ENCODE peak calls at places on chromosomes 2 and 18, in four cellular contexts. X, Q, N and I are unnamed samples.

GRCh38 chr2:174892546-174892945 is 112.6 kb downstream of the CHN1 start:
- DNase-seq in X (no peak), N (no peak), Q (no peak), I (no peak)

GRCh38 chr2:225400060-225400511 is 576 bp downstream of the NYAP2 start:
- DNase-seq in N (no peak), X (no peak), Q (no peak), I (peak; percentile 8)

GRCh38 chr2:235135195-235135965 is 183.6 kb downstream of the SH3BP4 start:
- DNase-seq in X (no peak), N (no peak), Q (no peak), I (no peak)

GRCh38 chr2:120398051-120398960 is 52.4 kb downstream of the INHBB start:
- DNase-seq in N (peak; percentile 38), Q (peak; percentile 70), X (no peak), I (no peak)

GRCh38 chr2:53509827-53510785 is 257.5 kb upstream of the CHAC2 start:
- DNase-seq in Q (no peak), N (no peak), X (no peak), I (no peak)

GRCh38 chr2:118062048-118062447 is 26.2 kb upstream of the INSIG2 start:
- DNase-seq in Q (no peak), X (no peak), N (no peak), I (no peak)

GRCh38 chr2:42053791-42054656 is 6.2 kb downstream of the PKDCC start:
- DNase-seq in Q (no peak), N (peak; percentile 92), X (no peak), I (no peak)

GRCh38 chr18:56152547-56152946 is 485.8 kb downstream of the TXNL1 start:
- DNase-seq in N (no peak), Q (no peak), X (no peak), I (no peak)

GRCh38 chr2:138724296-138724695 is 55.9 kb downstream of the NXPH2 start:
- DNase-seq in Q (no peak), N (no peak), X (no peak), I (no peak)

GRCh38 chr2:95277246-95277906 is 3.1 kb downstream of the PROM2 start:
- DNase-seq in N (no peak), X (peak; percentile 23), Q (no peak), I (peak; percentile 74)

GRCh38 chr2:241894681-241895426 is 25.3 kb downstream of the RTP5 start:
- DNase-seq in Q (no peak), N (peak; percentile 69), X (no peak), I (no peak)

GRCh38 chr2:234373060-234373459 is 123.8 kb downstream of the ARL4C start:
- DNase-seq in Q (no peak), N (no peak), X (no peak), I (no peak)

GRCh38 chr2:191268596-191268995 is 23.4 kb downstream of the MYO1B start:
- DNase-seq in X (no peak), N (no peak), Q (no peak), I (no peak)

GRCh38 chr2:52594036-52594435 is 1173.6 kb upstream of the CHAC2 start:
- DNase-seq in X (no peak), Q (no peak), N (no peak), I (no peak)

GRCh38 chr2:96389728-96390127 is 54.2 kb downstream of the NCAPH start:
- DNase-seq in N (no peak), X (no peak), Q (no peak), I (no peak)

GRCh38 chr2:117523267-117523666 is 291.2 kb upstream of the DDX18 start:
- DNase-seq in X (no peak), N (no peak), Q (no peak), I (peak; percentile 86)

GRCh38 chr2:241768850-241769249 is 7.8 kb upstream of the GAL3ST2 start:
- DNase-seq in X (no peak), Q (no peak), N (peak; percentile 65), I (no peak)

GRCh38 chr2:15096873-15097272 is 464.3 kb downstream of the NBAS start:
- DNase-seq in Q (no peak), X (no peak), N (no peak), I (no peak)

GRCh38 chr2:14944562-14945346 is 312.2 kb downstream of the LRATD1 start:
- DNase-seq in N (no peak), Q (no peak), X (peak; percentile 29), I (peak; percentile 17)

GRCh38 chr2:160747771-160748170 is 254.2 kb upstream of the RBMS1 start:
- DNase-seq in N (no peak), X (no peak), Q (peak; percentile 53), I (no peak)

GRCh38 chr2:10812362-10813084 is at the start of gene PDIA6:
- DNase-seq in Q (peak; percentile 62), N (peak; percentile 98), X (peak; percentile 92), I (peak; percentile 77)

GRCh38 chr2:99420751-99421299 is 69.0 kb downstream of the REV1 start:
- DNase-seq in N (no peak), X (no peak), Q (no peak), I (no peak)

GRCh38 chr2:177265386-177265690 is 811 bp upstream of the NFE2L2 start:
- DNase-seq in Q (no peak), X (no peak), N (no peak), I (no peak)

GRCh38 chr2:66693007-66693965 is 258.4 kb downstream of the MEIS1 start:
- DNase-seq in N (no peak), Q (no peak), X (no peak), I (no peak)
- H3K4me3 ChIP-seq in N (no peak overlapping the region), Q (no peak overlapping the region), X (no peak overlapping the region), I (no peak overlapping the region)

GRCh38 chr2:216335252-216335651 is 37.0 kb downstream of the MARCHF4 start:
- DNase-seq in N (no peak), X (no peak), Q (no peak), I (no peak)
- TF ChIP-seq CTCF in N (no peak), X (no peak), Q (no peak), I (no peak)

DNA sequence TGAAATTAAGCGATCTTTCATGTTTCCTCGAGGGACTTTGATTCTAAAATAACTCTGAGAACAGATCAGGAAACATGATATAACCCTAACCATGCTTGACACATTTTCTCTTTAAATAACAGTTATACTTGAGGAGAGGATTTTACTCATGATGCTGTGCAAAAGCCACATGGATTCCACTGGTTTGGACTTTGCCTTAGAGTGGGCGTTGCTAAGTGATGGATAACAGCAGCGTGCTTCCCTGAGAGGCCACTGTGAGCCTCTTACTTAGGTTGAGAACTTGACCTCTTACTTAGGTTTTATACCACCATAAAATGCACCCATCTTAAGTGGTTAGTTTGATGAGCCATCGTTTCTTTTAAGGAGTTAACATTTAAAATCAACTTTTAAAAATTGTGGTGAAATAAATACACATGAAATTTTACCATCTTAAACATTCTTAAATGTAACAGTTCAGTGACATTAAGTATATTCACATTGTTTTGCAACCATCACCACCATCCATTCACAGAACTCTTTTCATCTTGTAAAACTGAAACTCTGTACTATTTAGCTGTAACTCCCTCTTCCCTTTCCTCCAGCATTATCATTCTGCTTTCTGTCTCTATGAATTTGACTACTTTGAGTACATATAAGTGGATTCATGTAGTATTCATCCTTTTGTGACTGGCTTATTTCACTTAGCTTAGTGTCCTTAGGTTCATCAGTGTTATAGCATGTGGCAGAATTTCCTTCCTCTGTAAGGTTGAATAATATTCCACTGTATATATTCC is 22.5 kb downstream of the ANXA4 start:
- DNase-seq in X (no peak), Q (no peak), N (no peak), I (no peak)
- H3K4me3 ChIP-seq in X (no peak overlapping the region), Q (no peak overlapping the region), N (no peak overlapping the region), I (no peak overlapping the region)

GRCh38 chr18:76620326-76620813 is 125.3 kb upstream of the ZNF516 start:
- DNase-seq in N (no peak), Q (no peak), X (peak; percentile 34), I (no peak)
- TF ChIP-seq CTCF in N (peak; percentile 39), Q (peak; percentile 87), X (peak; percentile 38), I (no peak)

GRCh38 chr2:33528551-33528950 is 52.1 kb downstream of the RASGRP3 start:
- DNase-seq in Q (no peak), N (no peak), X (no peak), I (no peak)

GRCh38 chr2:33531345-33532059 is 55.1 kb downstream of the RASGRP3 start:
- DNase-seq in N (no peak), Q (no peak), X (no peak), I (no peak)

GRCh38 chr2:33532146-33532545 is 55.7 kb downstream of the RASGRP3 start:
- DNase-seq in N (no peak), Q (no peak), X (no peak), I (no peak)

GRCh38 chr2:33530614-33531344 is 54.3 kb downstream of the RASGRP3 start:
- DNase-seq in Q (no peak), X (no peak), N (no peak), I (no peak)

DNA sequence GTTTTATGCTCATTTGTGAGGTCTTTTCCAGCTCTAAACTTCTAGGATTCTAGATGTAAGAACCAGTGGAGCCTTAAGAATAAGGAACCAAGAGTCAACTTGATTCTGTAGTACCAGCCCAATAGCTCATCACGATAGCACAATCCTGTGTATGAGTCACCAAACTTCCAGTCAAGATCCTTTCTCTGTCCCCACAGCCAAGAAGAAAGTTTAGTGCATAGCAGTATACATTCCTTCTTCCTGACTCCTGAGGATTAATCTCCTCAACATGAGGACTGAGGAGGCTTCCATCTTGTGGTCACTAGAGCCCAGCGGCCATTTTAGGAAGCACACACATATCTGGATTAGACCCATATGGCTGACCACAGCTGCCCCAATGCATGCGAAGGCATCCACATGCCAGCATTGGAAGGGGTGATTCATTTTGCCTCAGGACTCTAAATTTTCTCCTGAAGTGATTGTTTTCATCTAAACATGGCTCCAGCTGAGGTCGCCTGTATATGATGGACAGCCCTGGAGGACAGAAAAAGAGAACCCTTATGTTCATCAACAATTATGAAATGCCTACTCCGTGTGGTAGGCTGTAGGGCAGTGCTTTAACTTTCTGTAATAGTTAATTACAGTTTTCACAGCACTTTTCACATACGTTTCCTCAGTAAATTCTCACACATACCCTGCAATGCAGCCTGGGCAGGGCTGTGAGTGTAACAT is 53.5 kb downstream of the RASGRP3 start:
- DNase-seq in Q (peak; percentile 95), N (no peak), X (no peak), I (no peak)
- H3K4me3 ChIP-seq in Q (no peak overlapping the region), N (no peak overlapping the region), X (no peak overlapping the region), I (no peak overlapping the region)

GRCh38 chr18:22324191-22325131 is 93.3 kb downstream of the CTAGE1 start:
- DNase-seq in Q (no peak), X (no peak), N (no peak), I (no peak)
- TF ChIP-seq CTCF in Q (no peak), X (no peak), N (no peak), I (peak; percentile 4)

GRCh38 chr2:218709906-218710305 is 729 bp upstream of the TTLL4 start:
- DNase-seq in Q (no peak), N (no peak), X (no peak), I (no peak)

GRCh38 chr2:218710687-218711549 is at the start of gene TTLL4:
- DNase-seq in N (peak; percentile 98), Q (no peak), X (peak; percentile 87), I (peak; percentile 77)

GRCh38 chr2:218708086-218708485 is 2.5 kb upstream of the TTLL4 start:
- DNase-seq in N (no peak), Q (no peak), X (no peak), I (no peak)

GRCh38 chr2:218711550-218711929 is 905 bp downstream of the TTLL4 start:
- DNase-seq in X (no peak), N (no peak), Q (no peak), I (no peak)

GRCh38 chr2:218710334-218710686 is 325 bp upstream of the TTLL4 start:
- DNase-seq in N (peak; percentile 72), Q (no peak), X (no peak), I (no peak)
- H3K4me3 ChIP-seq in N (peak overlapping the region; percentile 87), Q (peak overlapping the region; percentile 50), X (peak overlapping the region; percentile 79), I (peak overlapping the region; percentile 75)